ENCODE peak calls at places on chromosomes 1 and 21, in seven cellular contexts. J, Q, Y, E, D, W and Z are unnamed samples.

GRCh38 chr21:45326169-45326833 is 38.6 kb upstream of the POFUT2 start:
- DNase-seq in D (no peak), W (no peak), Y (no peak), J (no peak), Q (peak; percentile 21), E (peak; percentile 42), Z (no peak)

GRCh38 chr1:110059133-110059863 is 11.2 kb downstream of the ALX3 start:
- DNase-seq in J (no peak), E (peak; percentile 24), Q (peak; percentile 67), Y (peak; percentile 72), W (no peak), D (no peak), Z (no peak)

GRCh38 chr1:8825985-8826481 is 8.6 kb upstream of the RERE start:
- DNase-seq in J (no peak), Y (no peak), W (no peak), Q (no peak), E (peak; percentile 63), D (no peak), Z (no peak)

GRCh38 chr1:151653397-151653796 is 41.5 kb downstream of the SNX27 start:
- DNase-seq in Y (no peak), D (no peak), W (no peak), J (no peak), Q (no peak), E (peak; percentile 62), Z (no peak)

GRCh38 chr1:36622741-36623648 is 140.3 kb upstream of the CSF3R start:
- DNase-seq in J (no peak), W (no peak), E (no peak), Q (no peak), Y (no peak), D (no peak), Z (no peak)

GRCh38 chr21:37855568-37856391 is 60.5 kb downstream of the KCNJ6 start:
- DNase-seq in W (no peak), Y (no peak), D (peak; percentile 9), E (peak; percentile 89), Q (no peak), J (no peak), Z (no peak)

GRCh38 chr1:229714964-229715603 is 89.0 kb downstream of the URB2 start:
- DNase-seq in Q (peak; percentile 58), J (no peak), E (peak; percentile 18), W (no peak), Y (no peak), D (peak; percentile 16), Z (no peak)

GRCh38 chr1:203508463-203508862 is 14.5 kb downstream of the OPTC start:
- DNase-seq in D (peak; percentile 50), Y (no peak), J (no peak), Q (no peak), W (no peak), E (no peak), Z (no peak)

GRCh38 chr1:118990513-118991131 is 2.5 kb upstream of the TBX15 start:
- DNase-seq in D (no peak), Q (no peak), J (no peak), Y (no peak), E (no peak), W (no peak), Z (no peak)

GRCh38 chr1:27436204-27437159 is 44.1 kb downstream of the GPR3 start:
- DNase-seq in W (no peak), D (no peak), Y (no peak), E (peak; percentile 60), J (no peak), Q (no peak), Z (no peak)

GRCh38 chr1:66624412-66625060 is 90.6 kb downstream of the SGIP1 start:
- DNase-seq in E (peak; percentile 77), Y (no peak), D (no peak), Q (no peak), W (peak; percentile 17), J (no peak), Z (no peak)

GRCh38 chr1:204081156-204081790 is 8.4 kb downstream of the SOX13 start:
- DNase-seq in Y (no peak), E (peak; percentile 50), D (no peak), Q (no peak), W (no peak), J (no peak), Z (no peak)

GRCh38 chr1:56631901-56632300 is 13.2 kb upstream of the PRKAA2 start:
- DNase-seq in W (no peak), Y (no peak), J (no peak), E (no peak), D (no peak), Q (no peak), Z (no peak)

GRCh38 chr21:40169971-40170370 is 302.7 kb downstream of the PCP4 start:
- DNase-seq in Y (no peak), E (no peak), W (no peak), J (no peak), Q (no peak), D (no peak), Z (no peak)

GRCh38 chr21:40176732-40177131 is 309.5 kb downstream of the PCP4 start:
- DNase-seq in Q (no peak), Y (no peak), W (no peak), J (no peak), E (no peak), D (peak; percentile 6), Z (no peak)

GRCh38 chr21:40177979-40178378 is 310.7 kb downstream of the PCP4 start:
- DNase-seq in J (no peak), Y (no peak), Q (no peak), D (no peak), W (no peak), E (no peak), Z (no peak)

GRCh38 chr21:40178726-40179125 is 311.5 kb downstream of the PCP4 start:
- DNase-seq in Q (no peak), W (no peak), J (no peak), Y (no peak), D (no peak), E (no peak), Z (no peak)

GRCh38 chr21:40173833-40174232 is 306.6 kb downstream of the PCP4 start:
- DNase-seq in D (peak; percentile 43), Y (no peak), E (no peak), W (no peak), Q (no peak), J (no peak), Z (no peak)
- TF ChIP-seq CTCF in D (peak; percentile 43), Y (no peak), E (no peak), W (no peak), Q (no peak), J (no peak), Z (no peak)

GRCh38 chr21:41847066-41847804 is 31.9 kb downstream of the PRDM15 start:
- DNase-seq in W (no peak), E (peak; percentile 28), Q (no peak), Y (no peak), D (peak; percentile 41), J (no peak), Z (no peak)
- TF ChIP-seq CTCF in W (no peak), E (peak; percentile 20), Q (no peak), Y (no peak), D (peak; percentile 45), J (no peak), Z (no peak)

GRCh38 chr1:1347663-1348419 is 1.4 kb downstream of the DVL1 start:
- DNase-seq in E (peak; percentile 25), Y (no peak), Q (peak; percentile 52), W (no peak), J (no peak), D (peak; percentile 81), Z (no peak)
- TF ChIP-seq CTCF in E (no peak), Y (peak; percentile 7), Q (no peak), W (no peak), J (no peak), D (no peak), Z (no peak)

GRCh38 chr1:187928288-187928687 is 1099.5 kb downstream of the PLA2G4A start:
- DNase-seq in J (no peak), W (no peak), Q (peak; percentile 48), D (peak; percentile 83), Y (no peak), E (peak; percentile 36), Z (peak; percentile 21)
- TF ChIP-seq CTCF in J (no peak), W (peak; percentile 34), Q (peak; percentile 60), D (peak; percentile 71), Y (no peak), E (peak; percentile 64), Z (peak; percentile 74)

GRCh38 chr1:246608616-246609376 is 42.5 kb downstream of the CNST start:
- DNase-seq in Q (no peak), D (peak; percentile 35), E (peak; percentile 97), Y (no peak), W (peak; percentile 71), J (no peak), Z (no peak)
- TF ChIP-seq CTCF in Q (peak; percentile 6), D (no peak), E (peak; percentile 43), Y (no peak), W (peak; percentile 25), J (no peak), Z (peak; percentile 22)

DNA sequence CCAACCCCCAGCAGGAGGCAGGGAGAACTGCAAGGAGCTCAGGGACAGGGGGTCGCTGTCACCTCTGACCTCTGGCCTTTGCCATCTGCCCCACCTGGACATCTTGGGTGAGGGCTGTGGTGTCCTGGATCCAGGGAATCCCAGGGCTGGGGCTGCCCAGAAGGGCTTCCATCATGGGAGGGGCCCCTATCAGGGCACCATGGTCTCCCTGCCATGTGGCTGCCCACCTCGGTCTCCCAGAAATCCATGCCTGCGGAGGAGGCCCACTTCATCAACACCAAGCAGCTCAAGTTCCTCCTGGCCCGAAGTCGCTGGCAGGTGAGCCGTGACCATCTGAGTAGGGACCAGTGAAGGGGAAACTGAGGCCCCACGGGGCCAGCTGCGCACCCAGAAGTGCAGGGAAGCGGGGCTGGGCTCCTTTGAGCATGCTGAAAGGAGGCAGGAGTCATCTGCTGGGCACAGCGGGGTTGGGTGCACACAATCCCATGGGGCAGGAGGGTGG is 36.1 kb downstream of the TRIM11 start:
- DNase-seq in Y (no peak), J (no peak), D (no peak), W (no peak), Q (peak; percentile 9), E (no peak), Z (no peak)
- TF ChIP-seq CTCF in Y (no peak), J (no peak), D (no peak), W (no peak), Q (no peak), E (no peak), Z (no peak)

GRCh38 chr1:40092811-40093617 is 4.0 kb downstream of the PPT1 start:
- DNase-seq in Y (no peak), D (no peak), E (peak; percentile 49), Q (no peak), J (no peak), W (no peak), Z (no peak)
- TF ChIP-seq CTCF in Y (no peak), D (no peak), E (no peak), Q (no peak), J (no peak), W (no peak), Z (no peak)

DNA sequence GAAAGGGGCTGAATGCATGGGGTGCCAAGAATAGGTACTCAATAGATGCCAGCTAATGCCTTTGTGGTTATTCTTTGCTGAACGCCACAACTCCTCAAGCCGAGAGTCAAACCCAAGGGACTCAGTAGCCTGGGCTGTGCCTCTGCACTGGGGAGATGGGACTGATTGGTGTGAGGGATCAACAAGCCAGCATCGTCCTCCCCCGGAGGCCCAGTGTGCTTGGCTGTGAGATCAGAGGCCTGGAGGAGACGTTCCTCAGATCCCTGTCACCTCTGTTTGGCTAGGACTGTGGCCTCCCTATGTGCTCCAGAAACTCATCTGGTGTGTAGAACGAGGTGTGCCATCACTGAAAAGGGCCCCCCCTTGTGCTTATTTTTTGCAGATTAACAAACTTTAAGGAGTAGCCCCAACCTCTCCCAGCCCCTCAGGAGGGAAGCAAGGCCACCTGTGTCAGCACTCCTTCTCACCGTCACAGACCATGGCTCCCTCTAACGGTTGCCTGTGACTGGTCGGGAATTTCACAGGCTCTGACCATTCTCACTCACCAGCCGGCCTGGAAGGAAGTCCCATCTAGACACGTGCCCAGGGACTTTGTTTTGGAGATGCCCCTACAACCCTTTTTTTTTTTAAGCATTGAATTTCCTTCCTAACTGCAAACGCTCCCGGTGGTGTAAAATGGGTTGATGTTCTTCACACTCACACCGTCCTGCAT is 194.0 kb upstream of the VAMP3 start:
- DNase-seq in W (no peak), E (peak; percentile 53), Q (peak; percentile 33), Y (no peak), J (no peak), D (peak; percentile 27), Z (no peak)
- TF ChIP-seq CTCF in W (no peak), E (peak; percentile 47), Q (peak; percentile 53), Y (no peak), J (no peak), D (peak; percentile 51), Z (peak; percentile 10)